ENCODE peak calls at places on chromosomes 6 and 20, in eight cellular contexts. S is nephron progenitor cell, V is activated T-cell treated with anti-CD3 and anti-CD28 coated beads for 48 hours, U is lower leg skin, Q is astrocyte of the cerebellum, Y is endothelial cell, P is RKO, M is HCT116. W is an unnamed sample.
A peak's percentile ranks its signal among the peaks of the same experiment; 100 is the strongest.

GRCh38 chr20:40651121-40651520 is 37.9 kb downstream of the MAFB start:
- DNase-seq in S (no peak), V (no peak), U (no peak), Q (peak; percentile 78), Y (no peak), P (no peak), M (no peak), W (no peak)

GRCh38 chr20:22402550-22402949 is 181.8 kb downstream of the FOXA2 start:
- DNase-seq in S (no peak), V (no peak), U (no peak), Q (no peak), Y (no peak), P (no peak), M (no peak), W (no peak)

GRCh38 chr6:87183687-87184086 is 28.3 kb downstream of the ZNF292 start:
- DNase-seq in S (no peak), V (no peak), U (no peak), Q (peak; percentile 20), Y (no peak), P (peak; percentile 64), M (no peak), W (no peak)

GRCh38 chr6:162922816-162923215 is 195.0 kb downstream of the PACRG start:
- DNase-seq in S (no peak), V (no peak), U (no peak), Q (peak; percentile 70), Y (no peak), P (no peak), M (no peak), W (no peak)

GRCh38 chr6:35363293-35363750 is 21.0 kb downstream of the PPARD start:
- DNase-seq in S (peak; percentile 57), V (no peak), U (no peak), Q (no peak), Y (no peak), P (no peak), M (no peak), W (no peak)

GRCh38 chr20:33561981-33562601 is 72.2 kb downstream of the CBFA2T2 start:
- DNase-seq in S (no peak), V (no peak), U (peak; percentile 92), Q (peak; percentile 60), Y (no peak), P (peak; percentile 50), M (peak; percentile 28), W (no peak)

GRCh38 chr20:25076731-25077609 is 5.0 kb downstream of the VSX1 start:
- DNase-seq in S (no peak), V (no peak), U (peak; percentile 74), Q (no peak), Y (no peak), P (peak; percentile 39), M (peak; percentile 73), W (peak; percentile 42)

GRCh38 chr6:25303234-25303633 is 24.1 kb downstream of the CARMIL1 start:
- DNase-seq in S (no peak), V (no peak), U (no peak), Q (no peak), Y (no peak), P (no peak), M (no peak), W (no peak)

GRCh38 chr6:89324304-89324703 is 9.2 kb upstream of the GABRR2 start:
- DNase-seq in S (no peak), V (no peak), U (no peak), Q (no peak), Y (no peak), P (no peak), M (no peak), W (no peak)

GRCh38 chr6:89830385-89830809 is 717 bp downstream of the CASP8AP2 start:
- DNase-seq in S (no peak), V (no peak), U (no peak), Q (no peak), Y (no peak), P (no peak), M (no peak), W (no peak)

GRCh38 chr6:2841264-2842138 is at the start of gene SERPINB1:
- DNase-seq in S (peak; percentile 90), V (peak; percentile 91), U (peak; percentile 97), Q (no peak), Y (peak; percentile 74), P (peak; percentile 93), M (peak; percentile 81), W (peak; percentile 93)

GRCh38 chr6:30378290-30378937 is 33.5 kb downstream of the RPP21 start:
- DNase-seq in S (peak; percentile 35), V (no peak), U (no peak), Q (peak; percentile 20), Y (no peak), P (peak; percentile 38), M (no peak), W (peak; percentile 55)

GRCh38 chr6:162200036-162200435 is 527.5 kb downstream of the PRKN start:
- DNase-seq in S (peak; percentile 33), V (no peak), U (no peak), Q (no peak), Y (no peak), P (no peak), M (no peak), W (no peak)

GRCh38 chr6:34953084-34954025 is 64.3 kb downstream of the ANKS1A start:
- DNase-seq in S (no peak), V (no peak), U (no peak), Q (peak; percentile 20), Y (no peak), P (peak; percentile 51), M (peak; percentile 6), W (peak; percentile 43)

GRCh38 chr6:13924949-13925881 is at the start of gene RNF182:
- DNase-seq in S (no peak), V (peak; percentile 34), U (no peak), Q (no peak), Y (no peak), P (no peak), M (no peak), W (peak; percentile 45)

GRCh38 chr6:6701864-6702263 is 113.3 kb downstream of the LY86 start:
- DNase-seq in S (no peak), V (no peak), U (no peak), Q (no peak), Y (no peak), P (no peak), M (no peak), W (no peak)

GRCh38 chr20:22684763-22685443 is 100.5 kb upstream of the FOXA2 start:
- DNase-seq in S (no peak), V (no peak), U (peak; percentile 70), Q (no peak), Y (peak; percentile 47), P (peak; percentile 9), M (no peak), W (peak; percentile 51)

GRCh38 chr20:62924567-62925419 is 1.5 kb downstream of the DIDO1 start:
- DNase-seq in S (no peak), V (no peak), U (no peak), Q (no peak), Y (no peak), P (peak; percentile 54), M (no peak), W (peak; percentile 48)

GRCh38 chr20:3915691-3916090 is 26.5 kb downstream of the PANK2 start:
- DNase-seq in S (no peak), V (no peak), U (no peak), Q (no peak), Y (no peak), P (no peak), M (no peak), W (no peak)

GRCh38 chr20:36614781-36615557 is 9.4 kb downstream of the RAB5IF start:
- DNase-seq in S (no peak), V (no peak), U (no peak), Q (peak; percentile 35), Y (no peak), P (no peak), M (no peak), W (no peak)

GRCh38 chr6:111555041-111555440 is 50.6 kb downstream of the TRAF3IP2 start:
- DNase-seq in S (no peak), V (no peak), U (no peak), Q (peak; percentile 83), Y (no peak), P (no peak), M (no peak), W (no peak)

GRCh38 chr6:33073431-33073871 is at the start of gene HLA-DPA1:
- DNase-seq in S (no peak), V (no peak), U (no peak), Q (no peak), Y (no peak), P (no peak), M (peak; percentile 8), W (no peak)

GRCh38 chr6:129863664-129864063 is 2.5 kb upstream of the TMEM244 start:
- DNase-seq in S (no peak), V (no peak), U (no peak), Q (no peak), Y (no peak), P (peak; percentile 65), M (peak; percentile 77), W (no peak)

GRCh38 chr6:159463440-159463839 is 229.6 kb downstream of the SOD2 start:
- DNase-seq in S (no peak), V (no peak), U (no peak), Q (peak; percentile 5), Y (no peak), P (peak; percentile 34), M (peak; percentile 16), W (no peak)

GRCh38 chr6:115551510-115551909 is 509.2 kb downstream of the FRK start:
- DNase-seq in S (no peak), V (no peak), U (no peak), Q (no peak), Y (no peak), P (no peak), M (no peak), W (no peak)

GRCh38 chr6:88669475-88669874 is 293.9 kb downstream of the RNGTT start:
- DNase-seq in S (no peak), V (no peak), U (no peak), Q (no peak), Y (no peak), P (no peak), M (no peak), W (no peak)

GRCh38 chr20:61690150-61690549 is 375.5 kb downstream of the TAF4 start:
- DNase-seq in S (no peak), V (no peak), U (no peak), Q (no peak), Y (no peak), P (no peak), M (no peak), W (no peak)

GRCh38 chr20:37389241-37389747 is 43.4 kb downstream of the SRC start:
- DNase-seq in S (no peak), V (no peak), U (no peak), Q (no peak), Y (no peak), P (no peak), M (no peak), W (no peak)

GRCh38 chr6:142946924-142947701 is 2.1 kb upstream of the HIVEP2 start:
- DNase-seq in S (peak; percentile 70), V (peak; percentile 76), U (peak; percentile 96), Q (no peak), Y (peak; percentile 63), P (peak; percentile 89), M (no peak), W (peak; percentile 66)

GRCh38 chr20:19113343-19113930 is 99.0 kb upstream of the SLC24A3 start:
- DNase-seq in S (no peak), V (no peak), U (no peak), Q (no peak), Y (no peak), P (no peak), M (no peak), W (no peak)

GRCh38 chr6:105483492-105483891 is 80.6 kb upstream of the PREP start:
- DNase-seq in S (no peak), V (no peak), U (no peak), Q (no peak), Y (no peak), P (no peak), M (no peak), W (no peak)

GRCh38 chr6:136526196-136526930 is 23.9 kb downstream of the MAP7 start:
- DNase-seq in S (peak; percentile 56), V (peak; percentile 25), U (peak; percentile 87), Q (peak; percentile 26), Y (peak; percentile 57), P (no peak), M (no peak), W (peak; percentile 37)

GRCh38 chr6:56664007-56664406 is 21.3 kb upstream of the DST start:
- DNase-seq in S (no peak), V (no peak), U (no peak), Q (no peak), Y (no peak), P (no peak), M (no peak), W (no peak)

GRCh38 chr6:33692760-33693158 is 18.7 kb downstream of the UQCC2 start:
- DNase-seq in S (no peak), V (peak; percentile 66), U (no peak), Q (no peak), Y (no peak), P (no peak), M (no peak), W (no peak)